ENCODE peak calls at places on chromosomes 13 and 19, in four cellular contexts. W is NCI-H1694, Z is mesenchymal stem cell, M is RWPE2. D is an unnamed sample.
A peak's percentile ranks its signal among the peaks of the same experiment; 100 is the strongest.

GRCh38 chr19:39474139-39474620 is 6.5 kb upstream of the TIMM50 start:
- DNase-seq in W (peak; percentile 47), Z (peak; percentile 57), M (no peak), D (peak; percentile 69)

GRCh38 chr13:76833465-76833864 is 52.7 kb downstream of the KCTD12 start:
- DNase-seq in W (no peak), Z (no peak), M (no peak), D (no peak)

GRCh38 chr13:48570225-48570828 is 37.4 kb upstream of the RCBTB2 start:
- DNase-seq in W (no peak), Z (peak; percentile 36), M (no peak), D (no peak)

GRCh38 chr19:50794074-50794777 is 4.0 kb downstream of the ACP4 start:
- DNase-seq in W (no peak), Z (no peak), M (no peak), D (no peak)

GRCh38 chr13:63304497-63304896 is 1888.8 kb upstream of the PCDH20 start:
- DNase-seq in W (no peak), Z (no peak), M (no peak), D (no peak)

GRCh38 chr19:47422417-47423163 is 3.3 kb upstream of the MEIS3 start:
- DNase-seq in W (no peak), Z (no peak), M (no peak), D (no peak)

GRCh38 chr13:76014618-76015315 is 378.6 kb downstream of the LMO7 start:
- DNase-seq in W (no peak), Z (peak; percentile 60), M (no peak), D (no peak)

GRCh38 chr13:33229446-33230177 is 55.9 kb downstream of the STARD13 start:
- DNase-seq in W (no peak), Z (peak; percentile 65), M (no peak), D (no peak)

GRCh38 chr19:40641306-40641705 is 40.1 kb downstream of the LTBP4 start:
- DNase-seq in W (no peak), Z (no peak), M (no peak), D (no peak)

GRCh38 chr13:113207890-113208423 is 512 bp downstream of the PCID2 start:
- DNase-seq in W (no peak), Z (peak; percentile 77), M (no peak), D (no peak)

GRCh38 chr13:28423010-28423409 is 71.9 kb downstream of the FLT1 start:
- DNase-seq in W (no peak), Z (no peak), M (no peak), D (peak; percentile 85)